ENCODE peak calls at places on chromosomes 2 and 18, in six cellular contexts. One of them, this sample, is unnamed.

GRCh38 chr2:73640537-73640936 is 1.7 kb downstream of the NAT8 start:
- DNase-seq in globus pallidus: peak
- DNase-seq in A172: no peak
- DNase-seq in PC-9: no peak
- DNase-seq in choroid plexus epithelial cell: peak
- DNase-seq in activated effector memory CD4-positive, alpha-beta T cell treated with anti-CD3 and anti-CD28 coated beads, Interleukin-2, amount 50 U/mL, for 16 hours: no peak
- DNase-seq in this sample: no peak

GRCh38 chr2:171342014-171342413 is 91.8 kb downstream of the METTL8 start:
- DNase-seq in globus pallidus: no peak
- DNase-seq in A172: no peak
- DNase-seq in PC-9: no peak
- DNase-seq in choroid plexus epithelial cell: no peak
- DNase-seq in activated effector memory CD4-positive, alpha-beta T cell treated with anti-CD3 and anti-CD28 coated beads, Interleukin-2, amount 50 U/mL, for 16 hours: no peak
- DNase-seq in this sample: no peak

GRCh38 chr2:69567157-69567908 is 76.2 kb downstream of the AAK1 start:
- DNase-seq in globus pallidus: no peak
- DNase-seq in A172: peak
- DNase-seq in PC-9: peak
- DNase-seq in choroid plexus epithelial cell: peak
- DNase-seq in activated effector memory CD4-positive, alpha-beta T cell treated with anti-CD3 and anti-CD28 coated beads, Interleukin-2, amount 50 U/mL, for 16 hours: no peak
- DNase-seq in this sample: no peak

GRCh38 chr2:128454980-128455709 is 136.5 kb upstream of the HS6ST1 start:
- DNase-seq in globus pallidus: no peak
- DNase-seq in A172: no peak
- DNase-seq in PC-9: no peak
- DNase-seq in choroid plexus epithelial cell: no peak
- DNase-seq in activated effector memory CD4-positive, alpha-beta T cell treated with anti-CD3 and anti-CD28 coated beads, Interleukin-2, amount 50 U/mL, for 16 hours: peak
- DNase-seq in this sample: no peak

GRCh38 chr18:3524706-3525105 is 74.7 kb downstream of the TGIF1 start:
- DNase-seq in globus pallidus: peak
- DNase-seq in A172: no peak
- DNase-seq in PC-9: no peak
- DNase-seq in choroid plexus epithelial cell: no peak
- DNase-seq in activated effector memory CD4-positive, alpha-beta T cell treated with anti-CD3 and anti-CD28 coated beads, Interleukin-2, amount 50 U/mL, for 16 hours: no peak
- DNase-seq in this sample: peak

GRCh38 chr2:163630836-163631235 is 105.0 kb downstream of the FIGN start:
- DNase-seq in globus pallidus: no peak
- DNase-seq in A172: no peak
- DNase-seq in PC-9: no peak
- DNase-seq in choroid plexus epithelial cell: peak
- DNase-seq in activated effector memory CD4-positive, alpha-beta T cell treated with anti-CD3 and anti-CD28 coated beads, Interleukin-2, amount 50 U/mL, for 16 hours: no peak
- DNase-seq in this sample: no peak

GRCh38 chr18:50527636-50528307 is 32.1 kb upstream of the MAPK4 start:
- DNase-seq in globus pallidus: no peak
- DNase-seq in A172: no peak
- DNase-seq in PC-9: no peak
- DNase-seq in choroid plexus epithelial cell: no peak
- DNase-seq in activated effector memory CD4-positive, alpha-beta T cell treated with anti-CD3 and anti-CD28 coated beads, Interleukin-2, amount 50 U/mL, for 16 hours: no peak
- DNase-seq in this sample: no peak

GRCh38 chr2:177455187-177455586 is 62.6 kb downstream of the AGPS start:
- DNase-seq in globus pallidus: no peak
- DNase-seq in A172: no peak
- DNase-seq in PC-9: no peak
- DNase-seq in choroid plexus epithelial cell: no peak
- DNase-seq in activated effector memory CD4-positive, alpha-beta T cell treated with anti-CD3 and anti-CD28 coated beads, Interleukin-2, amount 50 U/mL, for 16 hours: no peak
- DNase-seq in this sample: no peak

GRCh38 chr2:48250943-48251342 is 279.0 kb upstream of the STON1 start:
- DNase-seq in globus pallidus: no peak
- DNase-seq in A172: no peak
- DNase-seq in PC-9: no peak
- DNase-seq in choroid plexus epithelial cell: peak
- DNase-seq in activated effector memory CD4-positive, alpha-beta T cell treated with anti-CD3 and anti-CD28 coated beads, Interleukin-2, amount 50 U/mL, for 16 hours: no peak
- DNase-seq in this sample: no peak

GRCh38 chr18:10514082-10514481 is 11.7 kb upstream of the NAPG start:
- DNase-seq in globus pallidus: peak
- DNase-seq in A172: no peak
- DNase-seq in PC-9: no peak
- DNase-seq in choroid plexus epithelial cell: no peak
- DNase-seq in activated effector memory CD4-positive, alpha-beta T cell treated with anti-CD3 and anti-CD28 coated beads, Interleukin-2, amount 50 U/mL, for 16 hours: no peak
- DNase-seq in this sample: no peak

GRCh38 chr2:120770176-120770575 is 34.5 kb downstream of the GLI2 start:
- DNase-seq in globus pallidus: no peak
- DNase-seq in A172: no peak
- DNase-seq in PC-9: no peak
- DNase-seq in choroid plexus epithelial cell: no peak
- DNase-seq in activated effector memory CD4-positive, alpha-beta T cell treated with anti-CD3 and anti-CD28 coated beads, Interleukin-2, amount 50 U/mL, for 16 hours: peak
- DNase-seq in this sample: peak